ENCODE peak calls at places on chromosomes 2 and 18, in six cellular contexts. One of them, this sample, is unnamed.

GRCh38 chr18:80037300-80037699 is 3.1 kb downstream of the RBFA start:
- DNase-seq in stimulated activated naive B cell treated with anti-CD40 and anti-IgM and Interleukin-4, amounts not matched to agents 10 μg/mL and 1 μg/mL and 100 μg/mL, for 72 hours: no peak
- DNase-seq in EH: no peak
- DNase-seq in LHCN-M2: no peak
- DNase-seq in HEK293T: no peak
- DNase-seq in activated CD4-positive, alpha-beta T cell treated with anti-CD3 and anti-CD28 coated beads, Interleukin-2, amount 50 U/mL, for 48 hours: no peak
- DNase-seq in this sample: no peak

GRCh38 chr18:37218022-37218590 is 347.5 kb downstream of the CELF4 start:
- DNase-seq in EH: no peak
- DNase-seq in HEK293T: no peak
- DNase-seq in LHCN-M2: no peak
- DNase-seq in activated CD4-positive, alpha-beta T cell treated with anti-CD3 and anti-CD28 coated beads, Interleukin-2, amount 50 U/mL, for 48 hours: no peak
- DNase-seq in stimulated activated naive B cell treated with anti-CD40 and anti-IgM and Interleukin-4, amounts not matched to agents 10 μg/mL and 1 μg/mL and 100 μg/mL, for 72 hours: no peak
- DNase-seq in this sample: no peak

GRCh38 chr2:77296791-77297190 is 225.4 kb downstream of the LRRTM4 start:
- DNase-seq in LHCN-M2: no peak
- DNase-seq in HEK293T: no peak
- DNase-seq in activated CD4-positive, alpha-beta T cell treated with anti-CD3 and anti-CD28 coated beads, Interleukin-2, amount 50 U/mL, for 48 hours: no peak
- DNase-seq in stimulated activated naive B cell treated with anti-CD40 and anti-IgM and Interleukin-4, amounts not matched to agents 10 μg/mL and 1 μg/mL and 100 μg/mL, for 72 hours: no peak
- DNase-seq in EH: no peak
- DNase-seq in this sample: no peak

GRCh38 chr2:160836755-160837154 is 323.5 kb upstream of the TANK start:
- DNase-seq in LHCN-M2: peak
- DNase-seq in activated CD4-positive, alpha-beta T cell treated with anti-CD3 and anti-CD28 coated beads, Interleukin-2, amount 50 U/mL, for 48 hours: no peak
- DNase-seq in EH: peak
- DNase-seq in stimulated activated naive B cell treated with anti-CD40 and anti-IgM and Interleukin-4, amounts not matched to agents 10 μg/mL and 1 μg/mL and 100 μg/mL, for 72 hours: no peak
- DNase-seq in HEK293T: no peak
- DNase-seq in this sample: no peak

GRCh38 chr18:23877371-23877770 is 137.2 kb upstream of the TTC39C start:
- DNase-seq in EH: no peak
- DNase-seq in stimulated activated naive B cell treated with anti-CD40 and anti-IgM and Interleukin-4, amounts not matched to agents 10 μg/mL and 1 μg/mL and 100 μg/mL, for 72 hours: no peak
- DNase-seq in activated CD4-positive, alpha-beta T cell treated with anti-CD3 and anti-CD28 coated beads, Interleukin-2, amount 50 U/mL, for 48 hours: no peak
- DNase-seq in LHCN-M2: no peak
- DNase-seq in HEK293T: no peak
- DNase-seq in this sample: no peak

GRCh38 chr2:191915750-191916149 is 68.9 kb upstream of the CAVIN2 start:
- DNase-seq in EH: no peak
- DNase-seq in stimulated activated naive B cell treated with anti-CD40 and anti-IgM and Interleukin-4, amounts not matched to agents 10 μg/mL and 1 μg/mL and 100 μg/mL, for 72 hours: no peak
- DNase-seq in LHCN-M2: no peak
- DNase-seq in activated CD4-positive, alpha-beta T cell treated with anti-CD3 and anti-CD28 coated beads, Interleukin-2, amount 50 U/mL, for 48 hours: no peak
- DNase-seq in HEK293T: no peak
- DNase-seq in this sample: no peak

GRCh38 chr2:210617732-210618330 is 61.4 kb downstream of the CPS1 start:
- DNase-seq in EH: peak
- DNase-seq in HEK293T: peak
- DNase-seq in stimulated activated naive B cell treated with anti-CD40 and anti-IgM and Interleukin-4, amounts not matched to agents 10 μg/mL and 1 μg/mL and 100 μg/mL, for 72 hours: no peak
- DNase-seq in LHCN-M2: peak
- DNase-seq in activated CD4-positive, alpha-beta T cell treated with anti-CD3 and anti-CD28 coated beads, Interleukin-2, amount 50 U/mL, for 48 hours: no peak
- DNase-seq in this sample: no peak

GRCh38 chr2:102669401-102669800 is 50.0 kb downstream of the SLC9A2 start:
- DNase-seq in HEK293T: no peak
- DNase-seq in stimulated activated naive B cell treated with anti-CD40 and anti-IgM and Interleukin-4, amounts not matched to agents 10 μg/mL and 1 μg/mL and 100 μg/mL, for 72 hours: no peak
- DNase-seq in activated CD4-positive, alpha-beta T cell treated with anti-CD3 and anti-CD28 coated beads, Interleukin-2, amount 50 U/mL, for 48 hours: no peak
- DNase-seq in LHCN-M2: no peak
- DNase-seq in EH: no peak
- DNase-seq in this sample: no peak

GRCh38 chr2:98247383-98247782 is 98.9 kb upstream of the CNGA3 start:
- DNase-seq in HEK293T: no peak
- DNase-seq in activated CD4-positive, alpha-beta T cell treated with anti-CD3 and anti-CD28 coated beads, Interleukin-2, amount 50 U/mL, for 48 hours: no peak
- DNase-seq in LHCN-M2: no peak
- DNase-seq in stimulated activated naive B cell treated with anti-CD40 and anti-IgM and Interleukin-4, amounts not matched to agents 10 μg/mL and 1 μg/mL and 100 μg/mL, for 72 hours: no peak
- DNase-seq in EH: no peak
- DNase-seq in this sample: no peak

GRCh38 chr2:136005462-136006205 is 20.2 kb upstream of the DARS1 start:
- DNase-seq in EH: no peak
- DNase-seq in LHCN-M2: peak
- DNase-seq in activated CD4-positive, alpha-beta T cell treated with anti-CD3 and anti-CD28 coated beads, Interleukin-2, amount 50 U/mL, for 48 hours: no peak
- DNase-seq in stimulated activated naive B cell treated with anti-CD40 and anti-IgM and Interleukin-4, amounts not matched to agents 10 μg/mL and 1 μg/mL and 100 μg/mL, for 72 hours: no peak
- DNase-seq in HEK293T: no peak
- DNase-seq in this sample: no peak

GRCh38 chr18:47720741-47721140 is 209.7 kb downstream of the SMAD2 start:
- DNase-seq in LHCN-M2: no peak
- DNase-seq in activated CD4-positive, alpha-beta T cell treated with anti-CD3 and anti-CD28 coated beads, Interleukin-2, amount 50 U/mL, for 48 hours: no peak
- DNase-seq in HEK293T: no peak
- DNase-seq in stimulated activated naive B cell treated with anti-CD40 and anti-IgM and Interleukin-4, amounts not matched to agents 10 μg/mL and 1 μg/mL and 100 μg/mL, for 72 hours: no peak
- DNase-seq in EH: no peak
- DNase-seq in this sample: no peak

GRCh38 chr2:39625193-39625926 is 40.4 kb upstream of the TMEM178A start:
- DNase-seq in HEK293T: no peak
- DNase-seq in activated CD4-positive, alpha-beta T cell treated with anti-CD3 and anti-CD28 coated beads, Interleukin-2, amount 50 U/mL, for 48 hours: no peak
- DNase-seq in stimulated activated naive B cell treated with anti-CD40 and anti-IgM and Interleukin-4, amounts not matched to agents 10 μg/mL and 1 μg/mL and 100 μg/mL, for 72 hours: no peak
- DNase-seq in EH: peak
- DNase-seq in LHCN-M2: no peak
- DNase-seq in this sample: no peak

GRCh38 chr18:76441002-76441667 is 53.9 kb downstream of the ZNF516 start:
- DNase-seq in stimulated activated naive B cell treated with anti-CD40 and anti-IgM and Interleukin-4, amounts not matched to agents 10 μg/mL and 1 μg/mL and 100 μg/mL, for 72 hours: no peak
- DNase-seq in LHCN-M2: no peak
- DNase-seq in HEK293T: no peak
- DNase-seq in EH: no peak
- DNase-seq in activated CD4-positive, alpha-beta T cell treated with anti-CD3 and anti-CD28 coated beads, Interleukin-2, amount 50 U/mL, for 48 hours: no peak
- DNase-seq in this sample: no peak

GRCh38 chr2:20589975-20590703 is 60.8 kb downstream of the HS1BP3 start:
- DNase-seq in activated CD4-positive, alpha-beta T cell treated with anti-CD3 and anti-CD28 coated beads, Interleukin-2, amount 50 U/mL, for 48 hours: no peak
- DNase-seq in LHCN-M2: peak
- DNase-seq in HEK293T: no peak
- DNase-seq in EH: peak
- DNase-seq in stimulated activated naive B cell treated with anti-CD40 and anti-IgM and Interleukin-4, amounts not matched to agents 10 μg/mL and 1 μg/mL and 100 μg/mL, for 72 hours: no peak
- DNase-seq in this sample: no peak

GRCh38 chr2:26654061-26654340 is 12.8 kb upstream of the CIB4 start:
- DNase-seq in LHCN-M2: no peak
- DNase-seq in HEK293T: no peak
- DNase-seq in EH: no peak
- DNase-seq in activated CD4-positive, alpha-beta T cell treated with anti-CD3 and anti-CD28 coated beads, Interleukin-2, amount 50 U/mL, for 48 hours: no peak
- DNase-seq in stimulated activated naive B cell treated with anti-CD40 and anti-IgM and Interleukin-4, amounts not matched to agents 10 μg/mL and 1 μg/mL and 100 μg/mL, for 72 hours: no peak
- DNase-seq in this sample: no peak

GRCh38 chr2:157359628-157360027 is 34.0 kb upstream of the ERMN start:
- DNase-seq in EH: no peak
- DNase-seq in LHCN-M2: no peak
- DNase-seq in HEK293T: no peak
- DNase-seq in activated CD4-positive, alpha-beta T cell treated with anti-CD3 and anti-CD28 coated beads, Interleukin-2, amount 50 U/mL, for 48 hours: no peak
- DNase-seq in stimulated activated naive B cell treated with anti-CD40 and anti-IgM and Interleukin-4, amounts not matched to agents 10 μg/mL and 1 μg/mL and 100 μg/mL, for 72 hours: no peak
- DNase-seq in this sample: no peak

GRCh38 chr2:155109527-155109926 is 411.0 kb downstream of the KCNJ3 start:
- DNase-seq in HEK293T: no peak
- DNase-seq in stimulated activated naive B cell treated with anti-CD40 and anti-IgM and Interleukin-4, amounts not matched to agents 10 μg/mL and 1 μg/mL and 100 μg/mL, for 72 hours: no peak
- DNase-seq in activated CD4-positive, alpha-beta T cell treated with anti-CD3 and anti-CD28 coated beads, Interleukin-2, amount 50 U/mL, for 48 hours: no peak
- DNase-seq in EH: no peak
- DNase-seq in LHCN-M2: no peak
- DNase-seq in this sample: no peak

GRCh38 chr2:158391361-158391760 is 65.2 kb downstream of the CCDC148 start:
- DNase-seq in activated CD4-positive, alpha-beta T cell treated with anti-CD3 and anti-CD28 coated beads, Interleukin-2, amount 50 U/mL, for 48 hours: no peak
- DNase-seq in HEK293T: no peak
- DNase-seq in EH: no peak
- DNase-seq in LHCN-M2: no peak
- DNase-seq in stimulated activated naive B cell treated with anti-CD40 and anti-IgM and Interleukin-4, amounts not matched to agents 10 μg/mL and 1 μg/mL and 100 μg/mL, for 72 hours: no peak
- DNase-seq in this sample: no peak

GRCh38 chr18:34311468-34311867 is 86.8 kb upstream of the NOL4 start:
- DNase-seq in stimulated activated naive B cell treated with anti-CD40 and anti-IgM and Interleukin-4, amounts not matched to agents 10 μg/mL and 1 μg/mL and 100 μg/mL, for 72 hours: no peak
- DNase-seq in activated CD4-positive, alpha-beta T cell treated with anti-CD3 and anti-CD28 coated beads, Interleukin-2, amount 50 U/mL, for 48 hours: no peak
- DNase-seq in LHCN-M2: no peak
- DNase-seq in HEK293T: no peak
- DNase-seq in EH: no peak
- DNase-seq in this sample: no peak

GRCh38 chr2:225091336-225091735 is 49.1 kb upstream of the DOCK10 start:
- DNase-seq in stimulated activated naive B cell treated with anti-CD40 and anti-IgM and Interleukin-4, amounts not matched to agents 10 μg/mL and 1 μg/mL and 100 μg/mL, for 72 hours: no peak
- DNase-seq in LHCN-M2: peak
- DNase-seq in activated CD4-positive, alpha-beta T cell treated with anti-CD3 and anti-CD28 coated beads, Interleukin-2, amount 50 U/mL, for 48 hours: no peak
- DNase-seq in EH: peak
- DNase-seq in HEK293T: no peak
- DNase-seq in this sample: no peak

GRCh38 chr2:203934006-203934632 is 2.4 kb upstream of the ICOS start:
- DNase-seq in HEK293T: no peak
- DNase-seq in LHCN-M2: no peak
- DNase-seq in stimulated activated naive B cell treated with anti-CD40 and anti-IgM and Interleukin-4, amounts not matched to agents 10 μg/mL and 1 μg/mL and 100 μg/mL, for 72 hours: no peak
- DNase-seq in EH: peak
- DNase-seq in activated CD4-positive, alpha-beta T cell treated with anti-CD3 and anti-CD28 coated beads, Interleukin-2, amount 50 U/mL, for 48 hours: no peak
- DNase-seq in this sample: no peak

GRCh38 chr2:182610231-182610630 is 105.8 kb upstream of the DNAJC10 start:
- DNase-seq in EH: no peak
- DNase-seq in activated CD4-positive, alpha-beta T cell treated with anti-CD3 and anti-CD28 coated beads, Interleukin-2, amount 50 U/mL, for 48 hours: no peak
- DNase-seq in stimulated activated naive B cell treated with anti-CD40 and anti-IgM and Interleukin-4, amounts not matched to agents 10 μg/mL and 1 μg/mL and 100 μg/mL, for 72 hours: no peak
- DNase-seq in HEK293T: no peak
- DNase-seq in LHCN-M2: no peak
- DNase-seq in this sample: no peak

GRCh38 chr2:62426005-62426912 is 79.7 kb downstream of the TMEM17 start:
- DNase-seq in stimulated activated naive B cell treated with anti-CD40 and anti-IgM and Interleukin-4, amounts not matched to agents 10 μg/mL and 1 μg/mL and 100 μg/mL, for 72 hours: no peak
- DNase-seq in HEK293T: no peak
- DNase-seq in EH: no peak
- DNase-seq in LHCN-M2: no peak
- DNase-seq in activated CD4-positive, alpha-beta T cell treated with anti-CD3 and anti-CD28 coated beads, Interleukin-2, amount 50 U/mL, for 48 hours: no peak
- DNase-seq in this sample: no peak

GRCh38 chr2:44954902-44955592 is 13.5 kb downstream of the SIX3 start:
- DNase-seq in stimulated activated naive B cell treated with anti-CD40 and anti-IgM and Interleukin-4, amounts not matched to agents 10 μg/mL and 1 μg/mL and 100 μg/mL, for 72 hours: no peak
- DNase-seq in LHCN-M2: no peak
- DNase-seq in EH: no peak
- DNase-seq in HEK293T: no peak
- DNase-seq in activated CD4-positive, alpha-beta T cell treated with anti-CD3 and anti-CD28 coated beads, Interleukin-2, amount 50 U/mL, for 48 hours: peak
- DNase-seq in this sample: no peak

This sample was measured in GM12878.